ENCODE peak calls at places on chromosome 19, in eight cellular contexts. D is uterus, T is transverse colon, P is A549, Y is pancreas, V is tibial artery, Z is psoas muscle, F is cardiac muscle cell. M is an unnamed sample. For H3K4me1, the result is how much of the 10 kb centered on the place peaks cover.

GRCh38 chr19:5154129-5154798 is 185.4 kb downstream of the KDM4B start:
- DNase-seq in D (peak), V (peak), Z (no peak), P (peak), Y (peak), F (peak), T (peak), M (peak)

GRCh38 chr19:46898731-46899130 is 37.9 kb downstream of the ARHGAP35 start:
- DNase-seq in P (no peak), V (no peak), F (peak), Z (no peak), T (no peak), Y (no peak), D (peak), M (no peak)

GRCh38 chr19:53394522-53394973 is 401 bp upstream of the ZNF765 start:
- DNase-seq in T (peak), Y (no peak), D (peak), P (no peak), Z (peak), V (peak), F (peak), M (peak)

GRCh38 chr19:12757544-12758274 is 6.1 kb downstream of the BEST2 start:
- DNase-seq in Z (peak), F (peak), D (peak), T (peak), V (peak), P (peak), Y (peak), M (peak)

GRCh38 chr19:7883796-7884570 is 4.3 kb upstream of the LRRC8E start:
- DNase-seq in Z (no peak), P (no peak), T (no peak), V (no peak), F (peak), D (no peak), Y (no peak), M (no peak)

GRCh38 chr19:38478273-38478971 is 44.9 kb downstream of the RYR1 start:
- DNase-seq in Z (no peak), F (peak), P (peak), Y (no peak), V (no peak), D (no peak), T (no peak), M (no peak)

GRCh38 chr19:46753420-46754155 is 7.3 kb upstream of the STRN4 start:
- DNase-seq in Y (peak), T (peak), Z (no peak), D (peak), F (peak), P (peak), V (no peak), M (no peak)

GRCh38 chr19:56223481-56223880 is 21.4 kb downstream of the ZSCAN5C start:
- DNase-seq in F (no peak), P (no peak), Z (no peak), D (no peak), Y (no peak), V (no peak), T (no peak), M (no peak)

GRCh38 chr19:42129399-42130253 is 2.6 kb downstream of the POU2F2 start:
- DNase-seq in Y (no peak), V (peak), P (no peak), Z (peak), F (peak), D (no peak), T (peak), M (no peak)

GRCh38 chr19:7488736-7489353 is at the start of gene PEX11G:
- DNase-seq in Z (peak), V (peak), F (peak), Y (peak), D (peak), T (peak), P (peak), M (peak)

GRCh38 chr19:7575426-7576040 is 20.1 kb upstream of the CAMSAP3 start:
- DNase-seq in Y (no peak), Z (no peak), D (no peak), V (no peak), F (no peak), P (no peak), T (no peak), M (no peak)

GRCh38 chr19:48970923-48971395 is 5.8 kb downstream of the FTL start:
- DNase-seq in T (peak), P (peak), Y (peak), F (peak), Z (peak), D (peak), V (peak), M (peak)

GRCh38 chr19:48968813-48969218 is 3.7 kb downstream of the FTL start:
- DNase-seq in D (no peak), P (no peak), V (no peak), Z (no peak), Y (peak), T (no peak), F (no peak), M (no peak)

GRCh38 chr19:48968179-48968661 is 3.1 kb downstream of the FTL start:
- DNase-seq in Y (no peak), D (no peak), Z (no peak), P (peak), V (no peak), T (no peak), F (peak), M (no peak)

GRCh38 chr19:48969276-48970138 is 4.4 kb downstream of the FTL start:
- DNase-seq in V (no peak), Z (no peak), F (no peak), Y (peak), D (no peak), P (peak), T (no peak), M (no peak)

DNA sequence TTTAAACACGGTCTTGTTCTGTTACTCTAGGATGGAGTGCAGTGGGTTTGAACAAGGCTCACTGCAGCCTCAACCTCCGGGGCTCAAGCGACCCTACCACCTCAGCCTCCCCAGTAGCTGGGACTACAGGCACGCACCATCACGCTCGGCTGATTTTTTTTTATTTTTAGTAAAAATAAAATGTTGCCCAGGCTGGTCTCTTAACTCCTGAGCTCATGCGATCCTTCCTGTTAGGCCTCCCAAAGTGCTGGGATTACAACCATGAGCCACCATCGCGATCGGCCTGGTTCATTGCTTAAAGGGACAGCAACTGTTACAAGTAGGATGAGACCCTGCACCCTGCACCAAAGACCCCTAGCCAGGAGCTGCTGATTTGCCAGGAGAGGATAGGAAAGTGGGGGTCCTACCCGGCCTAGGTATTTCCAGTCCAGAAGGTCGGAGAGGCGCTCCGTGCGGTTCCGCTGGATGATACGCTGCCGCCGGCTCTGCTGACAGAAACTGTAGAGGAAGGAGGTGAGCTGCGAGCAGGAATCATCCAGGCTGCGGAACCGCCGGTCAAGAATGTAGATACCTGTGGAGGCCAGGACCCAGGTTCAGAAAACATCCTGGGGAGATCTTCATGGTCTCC is 5.1 kb downstream of the FTL start:
- DNase-seq in P (no peak), V (no peak), T (no peak), F (no peak), Z (no peak), Y (no peak), D (no peak), M (no peak)
- H3K4me1 ChIP-seq in P (under half), V (under half), T (under half), F (under half), Z (under half), Y (under half), D (under half), M (under half)

GRCh38 chr19:1232231-1232637 is 5.6 kb downstream of the CBARP start:
- DNase-seq in Y (no peak), D (no peak), P (no peak), Z (no peak), V (no peak), T (no peak), F (no peak), M (no peak)
- H3K4me1 ChIP-seq in Y (under half), D (under half), P (under half), Z (under half), V (under half), T (under half), F (under half), M (under half)

GRCh38 chr19:51696606-51697005 is 3.5 kb downstream of the SPACA6 start:
- DNase-seq in V (no peak), Z (no peak), T (no peak), Y (no peak), P (no peak), F (no peak), D (no peak), M (no peak)

GRCh38 chr19:51697169-51697776 is 4.1 kb downstream of the SPACA6 start:
- DNase-seq in P (no peak), F (no peak), Y (no peak), D (no peak), Z (no peak), V (no peak), T (no peak), M (no peak)

GRCh38 chr19:51699170-51699569 is 6.0 kb downstream of the SPACA6 start:
- DNase-seq in F (no peak), V (no peak), T (no peak), Z (no peak), D (no peak), Y (no peak), P (no peak), M (no peak)

GRCh38 chr19:51695702-51696315 is 2.7 kb downstream of the SPACA6 start:
- DNase-seq in F (no peak), P (no peak), D (no peak), T (no peak), V (no peak), Z (no peak), Y (no peak), M (no peak)

GRCh38 chr19:51698296-51698695 is 5.2 kb downstream of the SPACA6 start:
- DNase-seq in F (no peak), Z (no peak), Y (no peak), T (no peak), P (no peak), D (no peak), V (no peak), M (no peak)
- H3K4me1 ChIP-seq in F (under half), Z (under half), Y (under half), T (under half), P (under half), D (under half), V (under half), M (under half)

GRCh38 chr19:1066251-1066747 is 668 bp upstream of the ARHGAP45 start:
- DNase-seq in Z (no peak), V (no peak), D (no peak), F (no peak), T (no peak), Y (no peak), P (no peak), M (peak)
- H3K4me1 ChIP-seq in Z (under half), V (under half), D (under half), F (under half), T (under half), Y (under half), P (under half), M (half or more)

GRCh38 chr19:45485301-45486077 is 11.4 kb downstream of the RTN2 start:
- DNase-seq in Z (peak), T (peak), V (peak), D (peak), Y (peak), P (peak), F (peak), M (peak)
- H3K4me1 ChIP-seq in Z (under half), T (under half), V (under half), D (under half), Y (under half), P (under half), F (under half), M (under half)

DNA sequence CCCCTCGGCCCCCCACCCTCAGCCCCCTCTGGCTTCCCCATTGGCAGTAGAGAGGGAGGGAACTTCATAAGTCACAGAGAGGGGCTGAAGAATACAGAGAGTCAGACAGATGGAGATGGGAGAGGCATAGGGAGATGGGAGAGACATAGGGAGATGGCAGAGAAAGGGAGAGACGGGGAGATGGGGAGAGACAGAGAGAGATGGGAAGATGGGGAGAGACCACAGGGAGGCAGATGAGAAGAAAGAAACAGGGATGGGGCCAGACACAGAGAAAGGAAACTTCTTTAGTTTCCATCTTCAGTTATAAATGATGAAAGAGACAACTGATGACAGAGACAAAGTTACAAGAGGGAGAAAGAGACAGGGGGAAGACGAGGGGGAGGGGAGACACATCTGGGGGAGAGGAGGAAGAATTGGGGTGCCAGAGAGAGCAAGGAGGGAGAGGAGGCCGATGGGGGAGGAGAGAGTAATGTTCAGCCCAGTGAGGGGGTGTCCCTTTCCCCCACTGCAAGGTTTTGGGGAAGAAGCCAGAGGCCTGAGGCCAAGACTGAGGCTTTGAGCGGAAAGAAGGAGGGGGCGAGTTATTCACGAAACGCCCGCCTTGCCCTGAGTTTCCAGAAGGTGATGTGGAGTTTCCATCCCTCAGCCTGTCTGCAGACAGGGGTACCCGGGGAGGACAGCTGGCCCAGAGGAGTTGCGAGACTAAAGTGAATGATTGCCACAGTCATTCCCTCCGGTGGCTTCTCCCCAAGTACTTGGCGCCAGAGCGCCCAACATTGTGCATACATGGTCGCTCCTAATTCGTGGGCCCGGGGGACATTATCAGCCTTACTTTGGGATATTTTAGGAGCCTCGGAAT is 692 bp upstream of the PPAN start:
- DNase-seq in D (no peak), P (no peak), F (no peak), V (no peak), T (peak), Y (peak), Z (no peak), M (peak)
- H3K4me1 ChIP-seq in D (under half), P (under half), F (under half), V (under half), T (under half), Y (under half), Z (under half), M (under half)

GRCh38 chr19:17527326-17527725 is 15.9 kb downstream of the PGLS start:
- DNase-seq in T (no peak), Z (no peak), V (no peak), P (no peak), Y (no peak), F (no peak), D (no peak), M (no peak)
- H3K4me1 ChIP-seq in T (under half), Z (under half), V (under half), P (under half), Y (under half), F (under half), D (under half), M (under half)

GRCh38 chr19:3099347-3100145 is 5.4 kb downstream of the GNA11 start:
- DNase-seq in P (no peak), Z (no peak), D (no peak), Y (no peak), T (no peak), F (no peak), V (no peak), M (no peak)
- H3K4me1 ChIP-seq in P (under half), Z (half or more), D (under half), Y (under half), T (half or more), F (under half), V (under half), M (under half)

DNA sequence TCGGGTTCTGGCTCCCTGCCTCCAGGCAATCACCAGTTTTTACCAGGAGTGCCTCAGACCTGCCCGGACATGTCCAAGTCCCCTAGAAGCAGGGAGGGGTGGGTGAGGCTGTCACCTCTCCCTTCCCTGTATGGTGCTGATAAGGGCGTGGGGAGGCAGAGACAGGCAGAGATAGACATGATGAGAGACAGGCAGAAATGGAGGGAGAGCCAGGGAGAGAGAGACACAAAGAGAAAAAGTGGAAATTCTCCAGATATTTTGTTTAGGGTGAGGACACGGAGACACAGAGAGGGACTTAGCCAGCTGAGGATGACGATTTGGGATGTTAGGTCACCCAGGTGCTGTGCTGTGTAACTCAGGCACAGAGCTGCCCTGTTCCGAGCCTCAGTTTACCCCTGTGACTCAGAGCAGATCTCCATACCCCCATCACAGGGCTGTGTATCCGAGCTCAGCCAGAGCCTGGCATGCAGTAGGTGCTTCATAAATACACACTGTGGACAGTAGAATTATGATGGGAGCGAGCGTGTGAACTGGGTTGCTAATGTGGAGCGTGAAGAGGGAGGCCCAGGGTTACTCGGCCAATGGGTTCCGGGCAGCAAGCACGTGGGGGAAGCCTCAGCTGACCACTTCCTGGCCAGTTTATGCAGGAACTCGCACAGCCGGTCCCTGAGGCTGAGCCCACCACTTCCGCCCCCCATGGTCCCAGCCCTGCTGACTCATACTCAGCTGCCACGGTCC is 11.9 kb upstream of the GDF15 start:
- DNase-seq in V (peak), T (peak), Y (peak), P (peak), F (peak), Z (peak), D (peak), M (peak)
- H3K4me1 ChIP-seq in V (under half), T (under half), Y (under half), P (half or more), F (under half), Z (under half), D (under half), M (under half)